ENCODE peak calls at places on chromosomes 3 and 15, in nine cellular contexts. One of them, this sample, is unnamed.

GRCh38 chr3:194844046-194844445 is 158.4 kb downstream of the FAM43A start:
- DNase-seq in foreskin fibroblast: no peak
- DNase-seq in lower leg skin: no peak
- DNase-seq in cardiac muscle cell: no peak
- DNase-seq in nephron progenitor cell: no peak
- DNase-seq in body of pancreas: no peak
- DNase-seq in AG10803: no peak
- DNase-seq in sigmoid colon: no peak
- DNase-seq in AG09309: no peak
- DNase-seq in this sample: no peak

GRCh38 chr15:39511000-39511914 is 69.6 kb upstream of the THBS1 start:
- DNase-seq in foreskin fibroblast: peak
- DNase-seq in lower leg skin: no peak
- DNase-seq in cardiac muscle cell: peak
- DNase-seq in nephron progenitor cell: peak
- DNase-seq in body of pancreas: peak
- DNase-seq in AG10803: peak
- DNase-seq in sigmoid colon: peak
- DNase-seq in AG09309: peak
- DNase-seq in this sample: no peak

GRCh38 chr15:95973566-95974256 is 356.8 kb upstream of the NR2F2 start:
- DNase-seq in foreskin fibroblast: no peak
- DNase-seq in lower leg skin: no peak
- DNase-seq in cardiac muscle cell: no peak
- DNase-seq in nephron progenitor cell: no peak
- DNase-seq in body of pancreas: no peak
- DNase-seq in AG10803: no peak
- DNase-seq in sigmoid colon: no peak
- DNase-seq in AG09309: no peak
- DNase-seq in this sample: no peak

GRCh38 chr15:59492389-59493377 is 54.7 kb downstream of the FAM81A start:
- DNase-seq in foreskin fibroblast: peak
- DNase-seq in lower leg skin: peak
- DNase-seq in cardiac muscle cell: peak
- DNase-seq in nephron progenitor cell: peak
- DNase-seq in body of pancreas: peak
- DNase-seq in AG10803: peak
- DNase-seq in sigmoid colon: peak
- DNase-seq in AG09309: peak
- DNase-seq in this sample: peak

GRCh38 chr3:45199837-45200648 is 26.0 kb downstream of the TMEM158 start:
- DNase-seq in foreskin fibroblast: peak
- DNase-seq in lower leg skin: no peak
- DNase-seq in cardiac muscle cell: no peak
- DNase-seq in nephron progenitor cell: no peak
- DNase-seq in body of pancreas: no peak
- DNase-seq in AG10803: peak
- DNase-seq in sigmoid colon: no peak
- DNase-seq in AG09309: peak
- DNase-seq in this sample: no peak

GRCh38 chr3:70049761-70050160 is 50.2 kb downstream of the SAMMSON start:
- DNase-seq in foreskin fibroblast: peak
- DNase-seq in lower leg skin: no peak
- DNase-seq in cardiac muscle cell: no peak
- DNase-seq in nephron progenitor cell: no peak
- DNase-seq in body of pancreas: no peak
- DNase-seq in AG10803: peak
- DNase-seq in sigmoid colon: no peak
- DNase-seq in AG09309: no peak
- DNase-seq in this sample: no peak

GRCh38 chr3:149541091-149541491 is 66.6 kb downstream of the TM4SF4 start:
- DNase-seq in foreskin fibroblast: peak
- DNase-seq in lower leg skin: no peak
- DNase-seq in cardiac muscle cell: no peak
- DNase-seq in nephron progenitor cell: no peak
- DNase-seq in body of pancreas: no peak
- DNase-seq in AG10803: peak
- DNase-seq in sigmoid colon: no peak
- DNase-seq in AG09309: no peak
- DNase-seq in this sample: no peak

GRCh38 chr15:85404922-85405293 is 24.5 kb downstream of the AKAP13 start:
- DNase-seq in foreskin fibroblast: peak
- DNase-seq in lower leg skin: no peak
- DNase-seq in cardiac muscle cell: no peak
- DNase-seq in nephron progenitor cell: no peak
- DNase-seq in body of pancreas: no peak
- DNase-seq in AG10803: peak
- DNase-seq in sigmoid colon: no peak
- DNase-seq in AG09309: no peak
- DNase-seq in this sample: no peak

GRCh38 chr3:46986782-46987484 is 7.5 kb downstream of the NBEAL2 start:
- DNase-seq in foreskin fibroblast: no peak
- DNase-seq in lower leg skin: peak
- DNase-seq in cardiac muscle cell: peak
- DNase-seq in nephron progenitor cell: no peak
- DNase-seq in body of pancreas: no peak
- DNase-seq in AG10803: no peak
- DNase-seq in sigmoid colon: no peak
- DNase-seq in AG09309: no peak
- DNase-seq in this sample: peak

GRCh38 chr3:110550511-110550910 is 521.1 kb upstream of the NECTIN3 start:
- DNase-seq in foreskin fibroblast: no peak
- DNase-seq in lower leg skin: no peak
- DNase-seq in cardiac muscle cell: peak
- DNase-seq in nephron progenitor cell: no peak
- DNase-seq in body of pancreas: no peak
- DNase-seq in AG10803: no peak
- DNase-seq in sigmoid colon: no peak
- DNase-seq in AG09309: no peak
- DNase-seq in this sample: no peak

GRCh38 chr15:39792025-39792893 is 9.6 kb upstream of the FSIP1 start:
- DNase-seq in foreskin fibroblast: peak
- DNase-seq in lower leg skin: no peak
- DNase-seq in cardiac muscle cell: no peak
- DNase-seq in nephron progenitor cell: no peak
- DNase-seq in body of pancreas: no peak
- DNase-seq in AG10803: no peak
- DNase-seq in sigmoid colon: no peak
- DNase-seq in AG09309: no peak
- DNase-seq in this sample: no peak

GRCh38 chr3:159146856-159147255 is 345.0 kb downstream of the MFSD1 start:
- DNase-seq in foreskin fibroblast: no peak
- DNase-seq in lower leg skin: no peak
- DNase-seq in cardiac muscle cell: no peak
- DNase-seq in nephron progenitor cell: no peak
- DNase-seq in body of pancreas: no peak
- DNase-seq in AG10803: no peak
- DNase-seq in sigmoid colon: no peak
- DNase-seq in AG09309: no peak
- DNase-seq in this sample: no peak

GRCh38 chr15:90872481-90873184 is 4.2 kb downstream of the FURIN start:
- DNase-seq in foreskin fibroblast: peak
- DNase-seq in lower leg skin: peak
- DNase-seq in cardiac muscle cell: no peak
- DNase-seq in nephron progenitor cell: peak
- DNase-seq in body of pancreas: peak
- DNase-seq in AG10803: peak
- DNase-seq in sigmoid colon: no peak
- DNase-seq in AG09309: peak
- DNase-seq in this sample: no peak

GRCh38 chr3:157159037-157159761 is 748 bp downstream of the CCNL1 start:
- DNase-seq in foreskin fibroblast: peak
- DNase-seq in lower leg skin: peak
- DNase-seq in cardiac muscle cell: peak
- DNase-seq in nephron progenitor cell: peak
- DNase-seq in body of pancreas: peak
- DNase-seq in AG10803: peak
- DNase-seq in sigmoid colon: peak
- DNase-seq in AG09309: no peak
- DNase-seq in this sample: peak

GRCh38 chr15:68154923-68155559 is 50.1 kb downstream of the CALML4 start:
- DNase-seq in foreskin fibroblast: peak
- DNase-seq in lower leg skin: no peak
- DNase-seq in cardiac muscle cell: peak
- DNase-seq in nephron progenitor cell: peak
- DNase-seq in body of pancreas: peak
- DNase-seq in AG10803: peak
- DNase-seq in sigmoid colon: no peak
- DNase-seq in AG09309: peak
- DNase-seq in this sample: peak

GRCh38 chr3:112633757-112634156 is 7.2 kb downstream of the CCDC80 start:
- DNase-seq in foreskin fibroblast: peak
- DNase-seq in lower leg skin: no peak
- DNase-seq in cardiac muscle cell: no peak
- DNase-seq in nephron progenitor cell: no peak
- DNase-seq in body of pancreas: no peak
- DNase-seq in AG10803: no peak
- DNase-seq in sigmoid colon: no peak
- DNase-seq in AG09309: no peak
- DNase-seq in this sample: no peak

GRCh38 chr3:112634786-112635541 is 6.0 kb downstream of the CCDC80 start:
- DNase-seq in foreskin fibroblast: no peak
- DNase-seq in lower leg skin: no peak
- DNase-seq in cardiac muscle cell: no peak
- DNase-seq in nephron progenitor cell: no peak
- DNase-seq in body of pancreas: no peak
- DNase-seq in AG10803: no peak
- DNase-seq in sigmoid colon: no peak
- DNase-seq in AG09309: no peak
- DNase-seq in this sample: no peak

GRCh38 chr3:112633191-112633590 is 7.8 kb downstream of the CCDC80 start:
- DNase-seq in foreskin fibroblast: peak
- DNase-seq in lower leg skin: no peak
- DNase-seq in cardiac muscle cell: no peak
- DNase-seq in nephron progenitor cell: no peak
- DNase-seq in body of pancreas: no peak
- DNase-seq in AG10803: no peak
- DNase-seq in sigmoid colon: no peak
- DNase-seq in AG09309: no peak
- DNase-seq in this sample: no peak

GRCh38 chr3:112637700-112638099 is 3.2 kb downstream of the CCDC80 start:
- DNase-seq in foreskin fibroblast: no peak
- DNase-seq in lower leg skin: peak
- DNase-seq in cardiac muscle cell: no peak
- DNase-seq in nephron progenitor cell: no peak
- DNase-seq in body of pancreas: no peak
- DNase-seq in AG10803: no peak
- DNase-seq in sigmoid colon: peak
- DNase-seq in AG09309: no peak
- DNase-seq in this sample: no peak

DNA sequence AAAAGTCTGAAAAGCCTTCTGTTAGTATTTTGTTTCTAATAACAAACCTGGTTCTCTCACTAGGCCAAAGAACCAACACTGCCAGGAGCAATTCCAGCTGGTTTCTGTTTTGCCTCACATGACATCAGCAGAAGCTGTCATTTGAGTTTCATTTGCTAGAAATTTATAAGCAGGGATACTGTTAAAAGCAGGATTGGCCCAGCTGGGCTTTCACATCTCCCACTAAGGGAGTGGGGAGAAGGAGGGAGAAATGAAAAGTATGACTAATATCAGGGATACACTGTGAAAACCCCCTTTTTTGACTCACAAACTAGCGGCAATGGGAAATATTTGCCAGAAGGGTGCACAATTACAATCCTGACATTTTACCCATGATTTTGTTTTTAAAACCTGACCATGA is 5.3 kb downstream of the CCDC80 start:
- DNase-seq in foreskin fibroblast: peak
- DNase-seq in lower leg skin: no peak
- DNase-seq in cardiac muscle cell: peak
- DNase-seq in nephron progenitor cell: no peak
- DNase-seq in body of pancreas: no peak
- DNase-seq in AG10803: peak
- DNase-seq in sigmoid colon: peak
- DNase-seq in AG09309: peak
- DNase-seq in this sample: no peak
- TF ChIP-seq CTCF in foreskin fibroblast: no peak
- TF ChIP-seq CTCF in lower leg skin: no peak
- TF ChIP-seq CTCF in cardiac muscle cell: peak
- TF ChIP-seq CTCF in nephron progenitor cell: no peak
- TF ChIP-seq CTCF in body of pancreas: no peak
- TF ChIP-seq CTCF in AG10803: peak
- TF ChIP-seq CTCF in sigmoid colon: no peak
- TF ChIP-seq CTCF in AG09309: no peak
- TF ChIP-seq CTCF in this sample: no peak

GRCh38 chr3:50212502-50212901 is 7.4 kb downstream of the SLC38A3 start:
- DNase-seq in foreskin fibroblast: no peak
- DNase-seq in lower leg skin: no peak
- DNase-seq in cardiac muscle cell: no peak
- DNase-seq in nephron progenitor cell: no peak
- DNase-seq in body of pancreas: no peak
- DNase-seq in AG10803: no peak
- DNase-seq in sigmoid colon: no peak
- DNase-seq in AG09309: no peak
- DNase-seq in this sample: peak
- TF ChIP-seq CTCF in foreskin fibroblast: no peak
- TF ChIP-seq CTCF in lower leg skin: no peak
- TF ChIP-seq CTCF in cardiac muscle cell: peak
- TF ChIP-seq CTCF in nephron progenitor cell: peak
- TF ChIP-seq CTCF in body of pancreas: no peak
- TF ChIP-seq CTCF in AG10803: peak
- TF ChIP-seq CTCF in sigmoid colon: no peak
- TF ChIP-seq CTCF in AG09309: no peak
- TF ChIP-seq CTCF in this sample: peak

GRCh38 chr3:78201066-78201465 is 1161.2 kb downstream of the ROBO2 start:
- DNase-seq in foreskin fibroblast: peak
- DNase-seq in lower leg skin: no peak
- DNase-seq in cardiac muscle cell: no peak
- DNase-seq in nephron progenitor cell: no peak
- DNase-seq in body of pancreas: no peak
- DNase-seq in AG10803: no peak
- DNase-seq in sigmoid colon: no peak
- DNase-seq in AG09309: no peak
- DNase-seq in this sample: no peak

DNA sequence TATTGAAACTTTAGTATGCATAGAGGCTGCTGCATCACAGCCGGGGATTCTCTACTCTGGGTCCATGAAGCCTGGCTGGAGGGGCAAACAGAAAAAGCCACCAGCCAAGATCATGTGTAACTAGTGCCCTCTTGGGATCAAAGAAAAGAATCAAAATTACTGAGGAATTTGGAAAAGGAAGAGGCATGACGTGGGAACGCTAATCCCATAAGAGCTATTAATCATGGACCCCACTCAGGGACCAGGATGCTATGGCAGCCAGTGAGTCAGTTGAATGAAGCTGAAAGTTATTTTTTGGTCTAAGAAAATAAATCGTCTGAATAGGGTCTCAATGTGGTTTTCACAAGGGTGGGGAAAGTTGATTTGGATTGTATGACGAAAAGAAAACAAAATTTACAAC is 1165.1 kb downstream of the ROBO2 start:
- DNase-seq in foreskin fibroblast: peak
- DNase-seq in lower leg skin: no peak
- DNase-seq in cardiac muscle cell: peak
- DNase-seq in nephron progenitor cell: peak
- DNase-seq in body of pancreas: no peak
- DNase-seq in AG10803: peak
- DNase-seq in sigmoid colon: no peak
- DNase-seq in AG09309: peak
- DNase-seq in this sample: peak
- TF ChIP-seq CTCF in foreskin fibroblast: no peak
- TF ChIP-seq CTCF in lower leg skin: no peak
- TF ChIP-seq CTCF in cardiac muscle cell: no peak
- TF ChIP-seq CTCF in nephron progenitor cell: peak
- TF ChIP-seq CTCF in body of pancreas: no peak
- TF ChIP-seq CTCF in AG10803: no peak
- TF ChIP-seq CTCF in sigmoid colon: no peak
- TF ChIP-seq CTCF in AG09309: peak
- TF ChIP-seq CTCF in this sample: no peak

GRCh38 chr15:44550256-44550655 is 13.3 kb downstream of the EIF3J start:
- DNase-seq in foreskin fibroblast: peak
- DNase-seq in lower leg skin: no peak
- DNase-seq in cardiac muscle cell: no peak
- DNase-seq in nephron progenitor cell: no peak
- DNase-seq in body of pancreas: no peak
- DNase-seq in AG10803: peak
- DNase-seq in sigmoid colon: no peak
- DNase-seq in AG09309: peak
- DNase-seq in this sample: no peak
- TF ChIP-seq CTCF in foreskin fibroblast: peak
- TF ChIP-seq CTCF in lower leg skin: no peak
- TF ChIP-seq CTCF in cardiac muscle cell: peak
- TF ChIP-seq CTCF in nephron progenitor cell: peak
- TF ChIP-seq CTCF in body of pancreas: peak
- TF ChIP-seq CTCF in AG10803: peak
- TF ChIP-seq CTCF in sigmoid colon: no peak
- TF ChIP-seq CTCF in AG09309: no peak
- TF ChIP-seq CTCF in this sample: no peak